ENCODE peak calls at places on chromosomes 4 and X, in nine cellular contexts. One of them, this sample, is unnamed.
A peak's percentile ranks its signal among the peaks of the same experiment; 100 is the strongest.

GRCh38 chr4:128060620-128061565 is at the start of gene LARP1B:
- DNase-seq in fibroblast of lung: peak; percentile 97
- DNase-seq in NCI-H1930: peak; percentile 87
- DNase-seq in stimulated activated naive CD8-positive, alpha-beta T cell treated with anti-CD3 and anti-CD28 coated beads, Interleukin-15, amount 100 ng/mL, for 72 hours: peak; percentile 96
- DNase-seq in left ventricle myocardium inferior: peak; percentile 96
- DNase-seq in ovary: peak; percentile 95
- DNase-seq in renal cortical epithelial cell: peak; percentile 80
- DNase-seq in activated T-cell treated with anti-CD3 and anti-CD28 coated beads, Interleukin-2, amount 50 U/mL, for 72 hours: peak; percentile 95
- DNase-seq in type B pancreatic cell: peak; percentile 95
- DNase-seq in this sample: peak; percentile 95

GRCh38 chrX:153463556-153463955 is 6.8 kb downstream of the HAUS7 start:
- DNase-seq in fibroblast of lung: no peak
- DNase-seq in stimulated activated naive CD8-positive, alpha-beta T cell treated with anti-CD3 and anti-CD28 coated beads, Interleukin-15, amount 100 ng/mL, for 72 hours: no peak
- DNase-seq in NCI-H1930: no peak
- DNase-seq in type B pancreatic cell: no peak
- DNase-seq in left ventricle myocardium inferior: no peak
- DNase-seq in activated T-cell treated with anti-CD3 and anti-CD28 coated beads, Interleukin-2, amount 50 U/mL, for 72 hours: no peak
- DNase-seq in renal cortical epithelial cell: no peak
- DNase-seq in ovary: no peak
- DNase-seq in this sample: no peak

GRCh38 chrX:11908371-11908770 is 150.3 kb downstream of the MSL3 start:
- DNase-seq in renal cortical epithelial cell: peak; percentile 58
- DNase-seq in NCI-H1930: no peak
- DNase-seq in activated T-cell treated with anti-CD3 and anti-CD28 coated beads, Interleukin-2, amount 50 U/mL, for 72 hours: peak; percentile 23
- DNase-seq in stimulated activated naive CD8-positive, alpha-beta T cell treated with anti-CD3 and anti-CD28 coated beads, Interleukin-15, amount 100 ng/mL, for 72 hours: peak; percentile 5
- DNase-seq in type B pancreatic cell: no peak
- DNase-seq in fibroblast of lung: peak; percentile 23
- DNase-seq in ovary: no peak
- DNase-seq in left ventricle myocardium inferior: no peak
- DNase-seq in this sample: no peak

GRCh38 chr4:172631832-172632231 is 536.8 kb upstream of the GALNT7 start:
- DNase-seq in left ventricle myocardium inferior: no peak
- DNase-seq in activated T-cell treated with anti-CD3 and anti-CD28 coated beads, Interleukin-2, amount 50 U/mL, for 72 hours: no peak
- DNase-seq in ovary: no peak
- DNase-seq in NCI-H1930: no peak
- DNase-seq in type B pancreatic cell: no peak
- DNase-seq in stimulated activated naive CD8-positive, alpha-beta T cell treated with anti-CD3 and anti-CD28 coated beads, Interleukin-15, amount 100 ng/mL, for 72 hours: no peak
- DNase-seq in fibroblast of lung: no peak
- DNase-seq in renal cortical epithelial cell: no peak
- DNase-seq in this sample: no peak

GRCh38 chr4:148618856-148619255 is 176.6 kb upstream of the NR3C2 start:
- DNase-seq in ovary: no peak
- DNase-seq in left ventricle myocardium inferior: no peak
- DNase-seq in fibroblast of lung: peak; percentile 30
- DNase-seq in renal cortical epithelial cell: peak; percentile 17
- DNase-seq in type B pancreatic cell: no peak
- DNase-seq in stimulated activated naive CD8-positive, alpha-beta T cell treated with anti-CD3 and anti-CD28 coated beads, Interleukin-15, amount 100 ng/mL, for 72 hours: no peak
- DNase-seq in activated T-cell treated with anti-CD3 and anti-CD28 coated beads, Interleukin-2, amount 50 U/mL, for 72 hours: no peak
- DNase-seq in NCI-H1930: no peak
- DNase-seq in this sample: no peak

GRCh38 chr4:158020175-158020574 is 152.7 kb downstream of the GASK1B start:
- DNase-seq in stimulated activated naive CD8-positive, alpha-beta T cell treated with anti-CD3 and anti-CD28 coated beads, Interleukin-15, amount 100 ng/mL, for 72 hours: no peak
- DNase-seq in renal cortical epithelial cell: peak; percentile 95
- DNase-seq in type B pancreatic cell: no peak
- DNase-seq in left ventricle myocardium inferior: no peak
- DNase-seq in NCI-H1930: no peak
- DNase-seq in ovary: no peak
- DNase-seq in activated T-cell treated with anti-CD3 and anti-CD28 coated beads, Interleukin-2, amount 50 U/mL, for 72 hours: no peak
- DNase-seq in fibroblast of lung: peak; percentile 96
- DNase-seq in this sample: peak; percentile 78

GRCh38 chrX:54358424-54359211 is 772 bp upstream of the WNK3 start:
- DNase-seq in ovary: peak; percentile 78
- DNase-seq in left ventricle myocardium inferior: peak; percentile 30
- DNase-seq in type B pancreatic cell: peak; percentile 77
- DNase-seq in fibroblast of lung: peak; percentile 73
- DNase-seq in NCI-H1930: peak; percentile 76
- DNase-seq in activated T-cell treated with anti-CD3 and anti-CD28 coated beads, Interleukin-2, amount 50 U/mL, for 72 hours: peak; percentile 52
- DNase-seq in stimulated activated naive CD8-positive, alpha-beta T cell treated with anti-CD3 and anti-CD28 coated beads, Interleukin-15, amount 100 ng/mL, for 72 hours: peak; percentile 56
- DNase-seq in renal cortical epithelial cell: peak; percentile 47
- DNase-seq in this sample: peak; percentile 34

GRCh38 chrX:71178908-71179307 is 34.3 kb downstream of the NLGN3 start:
- DNase-seq in renal cortical epithelial cell: peak; percentile 53
- DNase-seq in fibroblast of lung: peak; percentile 52
- DNase-seq in stimulated activated naive CD8-positive, alpha-beta T cell treated with anti-CD3 and anti-CD28 coated beads, Interleukin-15, amount 100 ng/mL, for 72 hours: peak; percentile 20
- DNase-seq in activated T-cell treated with anti-CD3 and anti-CD28 coated beads, Interleukin-2, amount 50 U/mL, for 72 hours: peak; percentile 45
- DNase-seq in NCI-H1930: no peak
- DNase-seq in left ventricle myocardium inferior: no peak
- DNase-seq in type B pancreatic cell: no peak
- DNase-seq in ovary: peak; percentile 49
- DNase-seq in this sample: peak; percentile 39

GRCh38 chr4:111671756-111672155 is 473.5 kb upstream of the FAM241A start:
- DNase-seq in fibroblast of lung: no peak
- DNase-seq in renal cortical epithelial cell: no peak
- DNase-seq in stimulated activated naive CD8-positive, alpha-beta T cell treated with anti-CD3 and anti-CD28 coated beads, Interleukin-15, amount 100 ng/mL, for 72 hours: no peak
- DNase-seq in left ventricle myocardium inferior: no peak
- DNase-seq in type B pancreatic cell: no peak
- DNase-seq in NCI-H1930: no peak
- DNase-seq in activated T-cell treated with anti-CD3 and anti-CD28 coated beads, Interleukin-2, amount 50 U/mL, for 72 hours: no peak
- DNase-seq in ovary: no peak
- DNase-seq in this sample: no peak

GRCh38 chrX:16678689-16679088 is 28.7 kb downstream of the S100G start:
- DNase-seq in left ventricle myocardium inferior: no peak
- DNase-seq in type B pancreatic cell: no peak
- DNase-seq in renal cortical epithelial cell: no peak
- DNase-seq in fibroblast of lung: no peak
- DNase-seq in NCI-H1930: no peak
- DNase-seq in activated T-cell treated with anti-CD3 and anti-CD28 coated beads, Interleukin-2, amount 50 U/mL, for 72 hours: no peak
- DNase-seq in ovary: no peak
- DNase-seq in stimulated activated naive CD8-positive, alpha-beta T cell treated with anti-CD3 and anti-CD28 coated beads, Interleukin-15, amount 100 ng/mL, for 72 hours: no peak
- DNase-seq in this sample: no peak

GRCh38 chrX:103148075-103148474 is 55.1 kb upstream of the NXF3 start:
- DNase-seq in activated T-cell treated with anti-CD3 and anti-CD28 coated beads, Interleukin-2, amount 50 U/mL, for 72 hours: no peak
- DNase-seq in NCI-H1930: no peak
- DNase-seq in stimulated activated naive CD8-positive, alpha-beta T cell treated with anti-CD3 and anti-CD28 coated beads, Interleukin-15, amount 100 ng/mL, for 72 hours: no peak
- DNase-seq in left ventricle myocardium inferior: no peak
- DNase-seq in renal cortical epithelial cell: no peak
- DNase-seq in type B pancreatic cell: no peak
- DNase-seq in fibroblast of lung: no peak
- DNase-seq in ovary: no peak
- DNase-seq in this sample: no peak

GRCh38 chr4:186881521-186882220 is 158.0 kb upstream of the FAT1 start:
- DNase-seq in left ventricle myocardium inferior: no peak
- DNase-seq in renal cortical epithelial cell: peak; percentile 96
- DNase-seq in activated T-cell treated with anti-CD3 and anti-CD28 coated beads, Interleukin-2, amount 50 U/mL, for 72 hours: no peak
- DNase-seq in type B pancreatic cell: no peak
- DNase-seq in fibroblast of lung: peak; percentile 93
- DNase-seq in stimulated activated naive CD8-positive, alpha-beta T cell treated with anti-CD3 and anti-CD28 coated beads, Interleukin-15, amount 100 ng/mL, for 72 hours: no peak
- DNase-seq in NCI-H1930: no peak
- DNase-seq in ovary: no peak
- DNase-seq in this sample: no peak

GRCh38 chrX:7771788-7772438 is 71.1 kb upstream of the VCX start:
- DNase-seq in stimulated activated naive CD8-positive, alpha-beta T cell treated with anti-CD3 and anti-CD28 coated beads, Interleukin-15, amount 100 ng/mL, for 72 hours: no peak
- DNase-seq in renal cortical epithelial cell: no peak
- DNase-seq in type B pancreatic cell: no peak
- DNase-seq in activated T-cell treated with anti-CD3 and anti-CD28 coated beads, Interleukin-2, amount 50 U/mL, for 72 hours: no peak
- DNase-seq in left ventricle myocardium inferior: no peak
- DNase-seq in NCI-H1930: peak; percentile 14
- DNase-seq in fibroblast of lung: no peak
- DNase-seq in ovary: no peak
- DNase-seq in this sample: no peak

GRCh38 chr4:1500966-1501753 is 94.9 kb upstream of the NKX1-1 start:
- DNase-seq in NCI-H1930: no peak
- DNase-seq in ovary: no peak
- DNase-seq in fibroblast of lung: no peak
- DNase-seq in stimulated activated naive CD8-positive, alpha-beta T cell treated with anti-CD3 and anti-CD28 coated beads, Interleukin-15, amount 100 ng/mL, for 72 hours: no peak
- DNase-seq in renal cortical epithelial cell: no peak
- DNase-seq in left ventricle myocardium inferior: no peak
- DNase-seq in type B pancreatic cell: no peak
- DNase-seq in activated T-cell treated with anti-CD3 and anti-CD28 coated beads, Interleukin-2, amount 50 U/mL, for 72 hours: no peak
- DNase-seq in this sample: peak; percentile 6

GRCh38 chrX:13055486-13055885 is 11.1 kb upstream of the FAM9C start:
- DNase-seq in activated T-cell treated with anti-CD3 and anti-CD28 coated beads, Interleukin-2, amount 50 U/mL, for 72 hours: no peak
- DNase-seq in left ventricle myocardium inferior: no peak
- DNase-seq in type B pancreatic cell: no peak
- DNase-seq in fibroblast of lung: no peak
- DNase-seq in stimulated activated naive CD8-positive, alpha-beta T cell treated with anti-CD3 and anti-CD28 coated beads, Interleukin-15, amount 100 ng/mL, for 72 hours: no peak
- DNase-seq in NCI-H1930: no peak
- DNase-seq in ovary: no peak
- DNase-seq in renal cortical epithelial cell: no peak
- DNase-seq in this sample: no peak

GRCh38 chr4:14837860-14838259 is 164.4 kb upstream of the CPEB2 start:
- DNase-seq in fibroblast of lung: no peak
- DNase-seq in left ventricle myocardium inferior: no peak
- DNase-seq in renal cortical epithelial cell: no peak
- DNase-seq in ovary: no peak
- DNase-seq in activated T-cell treated with anti-CD3 and anti-CD28 coated beads, Interleukin-2, amount 50 U/mL, for 72 hours: no peak
- DNase-seq in stimulated activated naive CD8-positive, alpha-beta T cell treated with anti-CD3 and anti-CD28 coated beads, Interleukin-15, amount 100 ng/mL, for 72 hours: no peak
- DNase-seq in NCI-H1930: no peak
- DNase-seq in type B pancreatic cell: no peak
- DNase-seq in this sample: no peak

GRCh38 chrX:55120767-55121358 is 32.0 kb downstream of the PAGE2 start:
- DNase-seq in left ventricle myocardium inferior: no peak
- DNase-seq in renal cortical epithelial cell: no peak
- DNase-seq in type B pancreatic cell: no peak
- DNase-seq in activated T-cell treated with anti-CD3 and anti-CD28 coated beads, Interleukin-2, amount 50 U/mL, for 72 hours: no peak
- DNase-seq in NCI-H1930: no peak
- DNase-seq in fibroblast of lung: peak; percentile 14
- DNase-seq in stimulated activated naive CD8-positive, alpha-beta T cell treated with anti-CD3 and anti-CD28 coated beads, Interleukin-15, amount 100 ng/mL, for 72 hours: no peak
- DNase-seq in ovary: no peak
- DNase-seq in this sample: no peak

GRCh38 chr4:137738377-137738990 is 206.2 kb upstream of the PCDH18 start:
- DNase-seq in activated T-cell treated with anti-CD3 and anti-CD28 coated beads, Interleukin-2, amount 50 U/mL, for 72 hours: no peak
- DNase-seq in NCI-H1930: no peak
- DNase-seq in stimulated activated naive CD8-positive, alpha-beta T cell treated with anti-CD3 and anti-CD28 coated beads, Interleukin-15, amount 100 ng/mL, for 72 hours: no peak
- DNase-seq in type B pancreatic cell: no peak
- DNase-seq in ovary: no peak
- DNase-seq in left ventricle myocardium inferior: no peak
- DNase-seq in fibroblast of lung: no peak
- DNase-seq in renal cortical epithelial cell: no peak
- DNase-seq in this sample: no peak

GRCh38 chr4:98653890-98654867 is 4.2 kb downstream of the TSPAN5 start:
- DNase-seq in renal cortical epithelial cell: peak; percentile 88
- DNase-seq in activated T-cell treated with anti-CD3 and anti-CD28 coated beads, Interleukin-2, amount 50 U/mL, for 72 hours: no peak
- DNase-seq in ovary: peak; percentile 44
- DNase-seq in left ventricle myocardium inferior: no peak
- DNase-seq in NCI-H1930: no peak
- DNase-seq in fibroblast of lung: peak; percentile 99
- DNase-seq in type B pancreatic cell: no peak
- DNase-seq in stimulated activated naive CD8-positive, alpha-beta T cell treated with anti-CD3 and anti-CD28 coated beads, Interleukin-15, amount 100 ng/mL, for 72 hours: no peak
- DNase-seq in this sample: peak; percentile 27

GRCh38 chrX:14409341-14409740 is 120.0 kb upstream of the GLRA2 start:
- DNase-seq in fibroblast of lung: no peak
- DNase-seq in activated T-cell treated with anti-CD3 and anti-CD28 coated beads, Interleukin-2, amount 50 U/mL, for 72 hours: no peak
- DNase-seq in type B pancreatic cell: no peak
- DNase-seq in renal cortical epithelial cell: peak; percentile 46
- DNase-seq in stimulated activated naive CD8-positive, alpha-beta T cell treated with anti-CD3 and anti-CD28 coated beads, Interleukin-15, amount 100 ng/mL, for 72 hours: no peak
- DNase-seq in left ventricle myocardium inferior: no peak
- DNase-seq in ovary: no peak
- DNase-seq in NCI-H1930: no peak
- DNase-seq in this sample: no peak

GRCh38 chrX:1393871-1394615 is 2.1 kb upstream of the SLC25A6 start:
- DNase-seq in left ventricle myocardium inferior: no peak
- DNase-seq in activated T-cell treated with anti-CD3 and anti-CD28 coated beads, Interleukin-2, amount 50 U/mL, for 72 hours: no peak
- DNase-seq in type B pancreatic cell: no peak
- DNase-seq in stimulated activated naive CD8-positive, alpha-beta T cell treated with anti-CD3 and anti-CD28 coated beads, Interleukin-15, amount 100 ng/mL, for 72 hours: no peak
- DNase-seq in NCI-H1930: no peak
- DNase-seq in fibroblast of lung: no peak
- DNase-seq in renal cortical epithelial cell: no peak
- DNase-seq in ovary: peak; percentile 13
- DNase-seq in this sample: no peak

GRCh38 chr4:74244049-74244448 is 64.2 kb upstream of the EPGN start:
- DNase-seq in left ventricle myocardium inferior: no peak
- DNase-seq in stimulated activated naive CD8-positive, alpha-beta T cell treated with anti-CD3 and anti-CD28 coated beads, Interleukin-15, amount 100 ng/mL, for 72 hours: no peak
- DNase-seq in ovary: no peak
- DNase-seq in activated T-cell treated with anti-CD3 and anti-CD28 coated beads, Interleukin-2, amount 50 U/mL, for 72 hours: no peak
- DNase-seq in NCI-H1930: no peak
- DNase-seq in fibroblast of lung: no peak
- DNase-seq in renal cortical epithelial cell: no peak
- DNase-seq in type B pancreatic cell: no peak
- DNase-seq in this sample: no peak

GRCh38 chr4:152299553-152299952 is 236.3 kb downstream of the FBXW7 start:
- DNase-seq in left ventricle myocardium inferior: no peak
- DNase-seq in stimulated activated naive CD8-positive, alpha-beta T cell treated with anti-CD3 and anti-CD28 coated beads, Interleukin-15, amount 100 ng/mL, for 72 hours: no peak
- DNase-seq in renal cortical epithelial cell: no peak
- DNase-seq in activated T-cell treated with anti-CD3 and anti-CD28 coated beads, Interleukin-2, amount 50 U/mL, for 72 hours: no peak
- DNase-seq in type B pancreatic cell: no peak
- DNase-seq in NCI-H1930: no peak
- DNase-seq in fibroblast of lung: no peak
- DNase-seq in ovary: no peak
- DNase-seq in this sample: no peak

GRCh38 chr4:185201983-185202962 is 1.5 kb downstream of the CFAP97 start:
- DNase-seq in left ventricle myocardium inferior: no peak
- DNase-seq in fibroblast of lung: peak; percentile 42
- DNase-seq in renal cortical epithelial cell: no peak
- DNase-seq in type B pancreatic cell: no peak
- DNase-seq in NCI-H1930: no peak
- DNase-seq in stimulated activated naive CD8-positive, alpha-beta T cell treated with anti-CD3 and anti-CD28 coated beads, Interleukin-15, amount 100 ng/mL, for 72 hours: no peak
- DNase-seq in activated T-cell treated with anti-CD3 and anti-CD28 coated beads, Interleukin-2, amount 50 U/mL, for 72 hours: no peak
- DNase-seq in ovary: no peak
- DNase-seq in this sample: no peak

GRCh38 chr4:76301068-76301774 is 5.3 kb upstream of the STBD1 start:
- DNase-seq in stimulated activated naive CD8-positive, alpha-beta T cell treated with anti-CD3 and anti-CD28 coated beads, Interleukin-15, amount 100 ng/mL, for 72 hours: peak; percentile 46
- DNase-seq in activated T-cell treated with anti-CD3 and anti-CD28 coated beads, Interleukin-2, amount 50 U/mL, for 72 hours: peak; percentile 56
- DNase-seq in fibroblast of lung: peak; percentile 91
- DNase-seq in type B pancreatic cell: no peak
- DNase-seq in NCI-H1930: no peak
- DNase-seq in left ventricle myocardium inferior: no peak
- DNase-seq in ovary: no peak
- DNase-seq in renal cortical epithelial cell: peak; percentile 95
- DNase-seq in this sample: no peak

GRCh38 chr4:87081826-87082225 is 138.6 kb downstream of the KLHL8 start:
- DNase-seq in activated T-cell treated with anti-CD3 and anti-CD28 coated beads, Interleukin-2, amount 50 U/mL, for 72 hours: no peak
- DNase-seq in stimulated activated naive CD8-positive, alpha-beta T cell treated with anti-CD3 and anti-CD28 coated beads, Interleukin-15, amount 100 ng/mL, for 72 hours: no peak
- DNase-seq in left ventricle myocardium inferior: no peak
- DNase-seq in NCI-H1930: no peak
- DNase-seq in renal cortical epithelial cell: no peak
- DNase-seq in fibroblast of lung: peak; percentile 49
- DNase-seq in ovary: no peak
- DNase-seq in type B pancreatic cell: no peak
- DNase-seq in this sample: no peak

GRCh38 chr4:184747034-184747830 is 13.3 kb upstream of the CENPU start:
- DNase-seq in activated T-cell treated with anti-CD3 and anti-CD28 coated beads, Interleukin-2, amount 50 U/mL, for 72 hours: no peak
- DNase-seq in type B pancreatic cell: no peak
- DNase-seq in left ventricle myocardium inferior: peak; percentile 44
- DNase-seq in NCI-H1930: no peak
- DNase-seq in ovary: no peak
- DNase-seq in stimulated activated naive CD8-positive, alpha-beta T cell treated with anti-CD3 and anti-CD28 coated beads, Interleukin-15, amount 100 ng/mL, for 72 hours: no peak
- DNase-seq in renal cortical epithelial cell: peak; percentile 45
- DNase-seq in fibroblast of lung: no peak
- DNase-seq in this sample: peak; percentile 37

GRCh38 chrX:44267116-44267515 is 76.4 kb downstream of the EFHC2 start:
- DNase-seq in ovary: no peak
- DNase-seq in stimulated activated naive CD8-positive, alpha-beta T cell treated with anti-CD3 and anti-CD28 coated beads, Interleukin-15, amount 100 ng/mL, for 72 hours: no peak
- DNase-seq in fibroblast of lung: peak; percentile 22
- DNase-seq in renal cortical epithelial cell: peak; percentile 33
- DNase-seq in left ventricle myocardium inferior: no peak
- DNase-seq in type B pancreatic cell: no peak
- DNase-seq in NCI-H1930: no peak
- DNase-seq in activated T-cell treated with anti-CD3 and anti-CD28 coated beads, Interleukin-2, amount 50 U/mL, for 72 hours: no peak
- DNase-seq in this sample: no peak

GRCh38 chr4:57426779-57427395 is 316.7 kb upstream of the IGFBP7 start:
- DNase-seq in type B pancreatic cell: peak; percentile 81
- DNase-seq in ovary: peak; percentile 22
- DNase-seq in NCI-H1930: peak; percentile 3
- DNase-seq in renal cortical epithelial cell: peak; percentile 59
- DNase-seq in stimulated activated naive CD8-positive, alpha-beta T cell treated with anti-CD3 and anti-CD28 coated beads, Interleukin-15, amount 100 ng/mL, for 72 hours: peak; percentile 24
- DNase-seq in activated T-cell treated with anti-CD3 and anti-CD28 coated beads, Interleukin-2, amount 50 U/mL, for 72 hours: peak; percentile 41
- DNase-seq in left ventricle myocardium inferior: peak; percentile 55
- DNase-seq in fibroblast of lung: peak; percentile 78
- DNase-seq in this sample: peak; percentile 20

GRCh38 chr4:30717208-30718020 is 2.8 kb upstream of the PCDH7 start:
- DNase-seq in ovary: peak; percentile 37
- DNase-seq in type B pancreatic cell: peak; percentile 82
- DNase-seq in renal cortical epithelial cell: peak; percentile 17
- DNase-seq in activated T-cell treated with anti-CD3 and anti-CD28 coated beads, Interleukin-2, amount 50 U/mL, for 72 hours: no peak
- DNase-seq in NCI-H1930: no peak
- DNase-seq in fibroblast of lung: peak; percentile 86
- DNase-seq in stimulated activated naive CD8-positive, alpha-beta T cell treated with anti-CD3 and anti-CD28 coated beads, Interleukin-15, amount 100 ng/mL, for 72 hours: peak; percentile 31
- DNase-seq in left ventricle myocardium inferior: peak; percentile 19
- DNase-seq in this sample: peak; percentile 39

GRCh38 chr4:121462660-121463261 is 81.9 kb upstream of the QRFPR start:
- DNase-seq in activated T-cell treated with anti-CD3 and anti-CD28 coated beads, Interleukin-2, amount 50 U/mL, for 72 hours: peak; percentile 47
- DNase-seq in ovary: no peak
- DNase-seq in renal cortical epithelial cell: peak; percentile 76
- DNase-seq in type B pancreatic cell: no peak
- DNase-seq in fibroblast of lung: peak; percentile 69
- DNase-seq in left ventricle myocardium inferior: no peak
- DNase-seq in NCI-H1930: no peak
- DNase-seq in stimulated activated naive CD8-positive, alpha-beta T cell treated with anti-CD3 and anti-CD28 coated beads, Interleukin-15, amount 100 ng/mL, for 72 hours: peak; percentile 33
- DNase-seq in this sample: peak; percentile 29